ENCODE peak calls at places on chromosome 11, in four cellular contexts. Y is HepG2, I is GM12878, M is SK-N-SH. N is an unnamed sample.

GRCh38 chr11:34243620-34244493 is 114.0 kb downstream of the ABTB2 start:
- DNase-seq in Y (no peak), I (peak), M (no peak), N (no peak)

GRCh38 chr11:110299006-110299785 is 2.8 kb upstream of the RDX start:
- DNase-seq in Y (no peak), I (no peak), M (no peak), N (no peak)

GRCh38 chr11:22730319-22730718 is 63.9 kb downstream of the GAS2 start:
- DNase-seq in Y (peak), I (no peak), M (peak), N (no peak)

GRCh38 chr11:94218372-94218771 is 86.0 kb upstream of the IZUMO1R start:
- DNase-seq in Y (no peak), I (no peak), M (no peak), N (no peak)

GRCh38 chr11:74380746-74381439 is 17.3 kb downstream of the PGM2L1 start:
- DNase-seq in Y (no peak), I (no peak), M (no peak), N (no peak)

GRCh38 chr11:46285594-46286033 is 8.2 kb downstream of the CREB3L1 start:
- DNase-seq in Y (no peak), I (no peak), M (no peak), N (no peak)

GRCh38 chr11:67195971-67196418 is 70.3 kb upstream of the GRK2 start:
- DNase-seq in Y (peak), I (no peak), M (no peak), N (no peak)

GRCh38 chr11:10329935-10330334 is 25.1 kb downstream of the ADM start:
- DNase-seq in Y (no peak), I (no peak), M (no peak), N (no peak)

GRCh38 chr11:6205366-6205765 is at the start of gene C11orf42:
- DNase-seq in Y (no peak), I (no peak), M (no peak), N (no peak)

GRCh38 chr11:2770556-2771301 is 70.9 kb upstream of the KCNQ1OT1 start:
- DNase-seq in Y (no peak), I (no peak), M (no peak), N (no peak)

GRCh38 chr11:26762089-26762488 is 40.2 kb upstream of the SLC5A12 start:
- DNase-seq in Y (no peak), I (no peak), M (no peak), N (no peak)

GRCh38 chr11:94933225-94934130 is 39.9 kb downstream of the CWC15 start:
- DNase-seq in Y (no peak), I (no peak), M (peak), N (no peak)

GRCh38 chr11:8792636-8793035 is 110.0 kb downstream of the RPL27A start:
- DNase-seq in Y (no peak), I (no peak), M (no peak), N (no peak)

GRCh38 chr11:662689-663274 is 25.7 kb downstream of the DRD4 start:
- DNase-seq in Y (peak), I (no peak), M (peak), N (no peak)

GRCh38 chr11:69233761-69234136 is 60.2 kb upstream of the MYEOV start:
- DNase-seq in Y (no peak), I (no peak), M (no peak), N (no peak)

GRCh38 chr11:113895367-113896155 is 9.0 kb upstream of the HTR3B start:
- DNase-seq in Y (no peak), I (no peak), M (no peak), N (no peak)

GRCh38 chr11:115193931-115194797 is 310.1 kb downstream of the CADM1 start:
- DNase-seq in Y (peak), I (peak), M (no peak), N (no peak)

GRCh38 chr11:82012276-82012675 is 721.4 kb downstream of the FAM181B start:
- DNase-seq in Y (no peak), I (no peak), M (no peak), N (no peak)

GRCh38 chr11:119134389-119134978 is 13.1 kb downstream of the HINFP start:
- DNase-seq in Y (no peak), I (no peak), M (peak), N (peak)

GRCh38 chr11:79466411-79466810 is 25.6 kb upstream of the TENM4 start:
- DNase-seq in Y (no peak), I (no peak), M (no peak), N (no peak)

GRCh38 chr11:87013852-87014251 is 23.9 kb upstream of the TMEM135 start:
- DNase-seq in Y (no peak), I (no peak), M (no peak), N (no peak)

GRCh38 chr11:8336356-8337114 is 72.9 kb upstream of the LMO1 start:
- DNase-seq in Y (no peak), I (no peak), M (no peak), N (no peak)

GRCh38 chr11:127629200-127629599 is 628.6 kb upstream of the KIRREL3 start:
- DNase-seq in Y (no peak), I (no peak), M (no peak), N (no peak)

GRCh38 chr11:2778630-2779498 is 79.1 kb upstream of the KCNQ1OT1 start:
- DNase-seq in Y (peak), I (no peak), M (peak), N (no peak)

GRCh38 chr11:32962016-32962415 is 53.7 kb upstream of the DEPDC7 start:
- DNase-seq in Y (no peak), I (no peak), M (no peak), N (no peak)

GRCh38 chr11:70243912-70244652 is 26.4 kb upstream of the PPFIA1 start:
- DNase-seq in Y (no peak), I (no peak), M (no peak), N (no peak)

GRCh38 chr11:121337740-121338272 is 45.2 kb downstream of the SC5D start:
- DNase-seq in Y (no peak), I (no peak), M (no peak), N (no peak)

GRCh38 chr11:116427903-116428637 is 344.7 kb downstream of the BUD13 start:
- DNase-seq in Y (peak), I (no peak), M (peak), N (no peak)

GRCh38 chr11:125402436-125402835 is 93.6 kb downstream of the FEZ1 start:
- DNase-seq in Y (no peak), I (no peak), M (no peak), N (no peak)

GRCh38 chr11:76288166-76288978 is 82.1 kb upstream of the WNT11 start:
- DNase-seq in Y (no peak), I (no peak), M (no peak), N (no peak)

GRCh38 chr11:42315267-42315666 is 855.8 kb upstream of the LRRC4C start:
- DNase-seq in Y (no peak), I (no peak), M (no peak), N (no peak)

GRCh38 chr11:5317301-5317700 is 6.8 kb downstream of the OR51B2 start:
- DNase-seq in Y (no peak), I (no peak), M (no peak), N (no peak)

GRCh38 chr11:44590769-44591168 is 25.3 kb downstream of the CD82 start:
- DNase-seq in Y (no peak), I (no peak), M (no peak), N (no peak)

GRCh38 chr11:112174789-112175595 is at the start of gene BCO2:
- DNase-seq in Y (peak), I (no peak), M (peak), N (peak)

GRCh38 chr11:48880021-48880441 is 103.7 kb downstream of the TRIM51G start:
- DNase-seq in Y (no peak), I (no peak), M (no peak), N (no peak)

GRCh38 chr11:45209904-45210699 is 63.7 kb downstream of the PRDM11 start:
- DNase-seq in Y (no peak), I (no peak), M (peak), N (peak)

GRCh38 chr11:72240461-72241289 is 3.3 kb downstream of the PHOX2A start:
- DNase-seq in Y (no peak), I (no peak), M (no peak), N (no peak)

GRCh38 chr11:83070044-83070877 is 1.4 kb downstream of the RAB30 start:
- DNase-seq in Y (no peak), I (no peak), M (no peak), N (no peak)

GRCh38 chr11:8693555-8693954 is 11.0 kb downstream of the RPL27A start:
- DNase-seq in Y (no peak), I (no peak), M (no peak), N (no peak)

DNA sequence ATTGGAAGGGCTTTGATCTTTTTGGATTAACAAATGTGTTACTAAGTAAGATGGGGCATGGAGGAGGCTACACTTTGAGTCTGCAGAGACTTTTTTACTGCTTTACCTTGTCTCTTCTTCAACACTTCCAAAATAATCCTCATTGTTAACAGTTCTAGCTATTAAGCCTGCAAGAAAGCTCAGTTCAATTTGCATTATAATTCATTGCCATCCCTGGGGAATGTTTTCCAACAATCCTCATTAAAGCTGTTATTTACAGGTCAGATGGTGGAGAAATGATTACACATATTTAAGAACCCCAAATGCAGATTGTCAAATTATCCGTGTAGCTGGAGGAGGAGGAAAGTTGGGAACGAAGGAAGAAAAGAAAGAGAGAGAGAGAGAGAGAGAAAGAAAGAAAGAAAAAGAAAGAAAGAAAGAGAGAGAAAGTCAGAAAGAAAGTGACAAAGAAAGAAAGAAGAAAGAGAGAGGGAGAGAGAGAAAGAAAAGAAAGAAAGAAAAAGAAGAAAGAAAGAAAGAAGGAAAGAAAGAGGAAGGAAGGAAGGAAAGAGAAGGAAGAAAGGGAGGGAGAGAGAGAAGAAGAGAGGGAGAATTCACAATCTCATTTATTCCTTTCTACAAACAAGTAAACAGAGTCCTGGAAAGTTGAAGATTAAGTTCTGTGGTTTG is 443.9 kb downstream of the INSC start:
- DNase-seq in Y (no peak), I (no peak), M (no peak), N (no peak)
- TF ChIP-seq TCF12 in Y (no peak), I (no peak), M (no peak), N (no peak)

GRCh38 chr11:122723576-122723975 is 68.1 kb downstream of the UBASH3B start:
- DNase-seq in Y (no peak), I (no peak), M (no peak), N (no peak)
- TF ChIP-seq TCF12 in Y (no peak), I (no peak), M (no peak), N (no peak)

GRCh38 chr11:15687342-15687741 is 572.6 kb downstream of the INSC start:
- DNase-seq in Y (no peak), I (no peak), M (no peak), N (no peak)

GRCh38 chr11:15685311-15685710 is 570.6 kb downstream of the INSC start:
- DNase-seq in Y (no peak), I (no peak), M (peak), N (no peak)

GRCh38 chr11:15692739-15693138 is 578.0 kb downstream of the INSC start:
- DNase-seq in Y (no peak), I (no peak), M (no peak), N (peak)

GRCh38 chr11:15690326-15690725 is 575.6 kb downstream of the INSC start:
- DNase-seq in Y (no peak), I (no peak), M (no peak), N (no peak)

DNA sequence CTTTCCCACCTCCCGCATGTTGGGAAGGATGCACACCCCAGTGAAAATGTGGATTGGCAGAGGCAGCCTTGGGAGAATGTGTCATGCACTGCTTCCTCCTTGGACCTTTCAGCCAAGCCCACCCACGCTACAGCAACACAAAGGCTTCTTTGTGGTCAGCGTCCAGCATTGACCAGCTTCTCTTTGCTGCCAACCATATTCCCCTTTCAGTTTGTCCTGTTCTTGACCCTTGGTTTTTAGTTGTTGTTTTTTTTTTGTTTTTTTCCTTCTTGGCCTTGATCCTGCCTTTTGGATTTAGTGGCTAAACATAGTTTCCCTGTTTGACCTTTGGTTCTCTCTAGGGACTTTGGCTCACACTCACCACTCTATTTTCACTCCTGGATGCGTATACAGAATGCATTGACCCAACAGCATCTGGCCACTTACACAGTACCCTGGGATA is 573.6 kb downstream of the INSC start:
- DNase-seq in Y (no peak), I (no peak), M (no peak), N (no peak)
- TF ChIP-seq TCF12 in Y (no peak), I (no peak), M (no peak), N (no peak)

GRCh38 chr11:60987577-60988277 is 16.2 kb downstream of the CD6 start:
- DNase-seq in Y (no peak), I (no peak), M (no peak), N (no peak)

GRCh38 chr11:60984616-60985015 is 13.1 kb downstream of the CD6 start:
- DNase-seq in Y (no peak), I (no peak), M (no peak), N (no peak)

GRCh38 chr11:60985501-60985900 is 14.0 kb downstream of the CD6 start:
- DNase-seq in Y (no peak), I (no peak), M (no peak), N (no peak)

GRCh38 chr11:60984149-60984548 is 12.7 kb downstream of the CD6 start:
- DNase-seq in Y (no peak), I (no peak), M (no peak), N (no peak)

GRCh38 chr11:60985991-60986915 is 14.8 kb downstream of the CD6 start:
- DNase-seq in Y (no peak), I (no peak), M (no peak), N (no peak)
- TF ChIP-seq TCF12 in Y (no peak), I (no peak), M (no peak), N (no peak)

GRCh38 chr11:100861221-100861620 is 174.1 kb downstream of the ARHGAP42 start:
- DNase-seq in Y (no peak), I (no peak), M (no peak), N (no peak)
- TF ChIP-seq TCF12 in Y (no peak), I (no peak), M (no peak), N (no peak)

GRCh38 chr11:120215634-120216033 is 4.8 kb downstream of the OAF start:
- DNase-seq in Y (no peak), I (no peak), M (no peak), N (no peak)

GRCh38 chr11:120217526-120217925 is 6.7 kb downstream of the OAF start:
- DNase-seq in Y (no peak), I (no peak), M (no peak), N (no peak)

GRCh38 chr11:120217941-120218694 is 7.3 kb downstream of the OAF start:
- DNase-seq in Y (peak), I (no peak), M (no peak), N (no peak)

GRCh38 chr11:120214581-120214980 is 3.7 kb downstream of the OAF start:
- DNase-seq in Y (no peak), I (no peak), M (no peak), N (no peak)

DNA sequence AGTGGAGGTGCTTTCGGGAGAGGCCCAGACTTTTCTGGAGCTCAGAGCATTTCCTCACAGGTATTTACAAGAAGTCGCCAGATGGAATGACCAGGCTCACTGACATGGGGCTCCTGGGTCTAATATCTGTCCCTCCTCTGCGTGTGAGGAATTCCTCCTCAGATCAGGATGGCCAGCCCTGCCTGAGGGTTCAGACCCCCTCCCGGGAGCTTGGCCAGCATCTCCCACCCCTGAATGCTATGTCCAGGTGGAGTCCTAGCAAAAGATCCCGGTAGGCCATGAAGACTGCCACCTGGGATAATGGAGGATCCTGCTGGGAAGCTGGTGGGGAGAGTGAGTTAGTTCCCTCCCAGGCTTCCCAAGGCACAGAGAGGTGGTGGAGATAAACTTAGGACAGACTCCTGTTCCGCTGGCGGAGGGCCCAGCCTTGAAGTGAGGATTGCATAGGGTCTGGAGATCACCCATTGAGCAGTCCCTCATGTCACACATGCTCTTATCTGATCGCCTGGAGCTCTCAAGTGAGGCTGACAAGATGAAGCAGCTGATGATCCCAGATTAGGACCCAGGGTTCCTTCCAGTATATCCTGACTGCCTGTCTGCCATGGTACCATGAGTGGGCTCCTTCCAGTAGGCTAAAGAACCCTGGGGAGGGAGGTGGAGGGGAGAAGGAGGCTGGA is 5.7 kb downstream of the OAF start:
- DNase-seq in Y (no peak), I (no peak), M (peak), N (no peak)
- TF ChIP-seq TCF12 in Y (no peak), I (no peak), M (no peak), N (no peak)